ENCODE peak calls at places on chromosomes 3 and 15, in ten cellular contexts. K is fibroblast of mammary gland, Q is GM13976, S is GM12865, V is progenitor cell of endocrine pancreas, T is ovary, U is fibroblast of pulmonary artery, L is left lung, Z is astrocyte of the spinal cord, A is lung. C is an unnamed sample.

GRCh38 chr3:132657869-132658747 is 1.5 kb downstream of the ACAD11 start:
- DNase-seq in K (no peak), Q (no peak), S (no peak), V (no peak), T (no peak), U (no peak), L (no peak), Z (no peak), A (no peak), C (no peak)

GRCh38 chr3:133629146-133629545 is 32.6 kb downstream of the TOPBP1 start:
- DNase-seq in K (no peak), Q (no peak), S (no peak), V (no peak), T (no peak), U (no peak), L (no peak), Z (no peak), A (no peak), C (no peak)

GRCh38 chr15:39102431-39102830 is 478.4 kb upstream of the THBS1 start:
- DNase-seq in K (no peak), Q (no peak), S (no peak), V (no peak), T (no peak), U (no peak), L (no peak), Z (no peak), A (no peak), C (no peak)

GRCh38 chr3:149501524-149501923 is 27.0 kb downstream of the TM4SF4 start:
- DNase-seq in K (peak), Q (no peak), S (no peak), V (no peak), T (no peak), U (peak), L (no peak), Z (peak), A (no peak), C (no peak)

GRCh38 chr3:150073031-150073430 is 102.3 kb upstream of the PFN2 start:
- DNase-seq in K (no peak), Q (no peak), S (no peak), V (no peak), T (no peak), U (no peak), L (no peak), Z (no peak), A (no peak), C (no peak)

GRCh38 chr15:40456738-40457137 is 14.0 kb upstream of the CHST14 start:
- DNase-seq in K (no peak), Q (no peak), S (no peak), V (no peak), T (no peak), U (no peak), L (no peak), Z (no peak), A (no peak), C (no peak)

GRCh38 chr3:33047842-33048834 is 48.8 kb downstream of the GLB1 start:
- DNase-seq in K (no peak), Q (no peak), S (peak), V (no peak), T (no peak), U (no peak), L (no peak), Z (no peak), A (no peak), C (no peak)

GRCh38 chr3:59774613-59775012 is 724.8 kb upstream of the CFAP20DC start:
- DNase-seq in K (peak), Q (no peak), S (no peak), V (no peak), T (no peak), U (peak), L (no peak), Z (peak), A (no peak), C (no peak)

GRCh38 chr15:77851086-77851485 is 218.4 kb upstream of the LINGO1 start:
- DNase-seq in K (no peak), Q (no peak), S (no peak), V (no peak), T (no peak), U (no peak), L (no peak), Z (no peak), A (no peak), C (no peak)

GRCh38 chr3:167480748-167481147 is 6.9 kb upstream of the SERPINI2 start:
- DNase-seq in K (no peak), Q (no peak), S (no peak), V (no peak), T (no peak), U (no peak), L (no peak), Z (no peak), A (no peak), C (no peak)

GRCh38 chr3:119120480-119120879 is 25.5 kb upstream of the TEX55 start:
- DNase-seq in K (no peak), Q (no peak), S (no peak), V (no peak), T (no peak), U (no peak), L (no peak), Z (no peak), A (no peak), C (no peak)

GRCh38 chr15:59138243-59138642 is 33.3 kb downstream of the CCNB2 start:
- DNase-seq in K (peak), Q (peak), S (peak), V (peak), T (no peak), U (peak), L (no peak), Z (peak), A (no peak), C (peak)

GRCh38 chr3:195692361-195692700 is 28.4 kb upstream of the MUC20 start:
- DNase-seq in K (no peak), Q (no peak), S (no peak), V (no peak), T (no peak), U (no peak), L (no peak), Z (no peak), A (no peak), C (no peak)

GRCh38 chr3:111326144-111326995 is 215.6 kb upstream of the CD96 start:
- DNase-seq in K (peak), Q (no peak), S (no peak), V (no peak), T (no peak), U (peak), L (no peak), Z (peak), A (no peak), C (no peak)

GRCh38 chr3:141330718-141331369 is 37.5 kb upstream of the ZBTB38 start:
- DNase-seq in K (peak), Q (no peak), S (no peak), V (no peak), T (no peak), U (no peak), L (no peak), Z (peak), A (no peak), C (no peak)

GRCh38 chr3:59726279-59726678 is 676.5 kb upstream of the CFAP20DC start:
- DNase-seq in K (no peak), Q (no peak), S (peak), V (no peak), T (no peak), U (no peak), L (no peak), Z (no peak), A (no peak), C (no peak)

GRCh38 chr3:188319569-188319968 is 165.6 kb downstream of the LPP start:
- DNase-seq in K (peak), Q (no peak), S (no peak), V (no peak), T (no peak), U (peak), L (no peak), Z (peak), A (no peak), C (no peak)

GRCh38 chr3:43435706-43436105 is 149.4 kb downstream of the SNRK start:
- DNase-seq in K (no peak), Q (no peak), S (no peak), V (no peak), T (no peak), U (no peak), L (no peak), Z (no peak), A (no peak), C (no peak)

GRCh38 chr3:120449701-120450216 is 1.0 kb downstream of the FSTL1 start:
- DNase-seq in K (peak), Q (no peak), S (no peak), V (no peak), T (peak), U (peak), L (no peak), Z (peak), A (no peak), C (no peak)

GRCh38 chr3:48896991-48897390 is 1.7 kb downstream of the SLC25A20 start:
- DNase-seq in K (no peak), Q (no peak), S (peak), V (no peak), T (no peak), U (no peak), L (no peak), Z (no peak), A (no peak), C (no peak)

GRCh38 chr3:125191730-125192129 is 20.8 kb downstream of the SLC12A8 start:
- DNase-seq in K (no peak), Q (no peak), S (peak), V (no peak), T (no peak), U (no peak), L (no peak), Z (no peak), A (no peak), C (no peak)

GRCh38 chr3:72655151-72655551 is 193.1 kb downstream of the SHQ1 start:
- DNase-seq in K (peak), Q (no peak), S (no peak), V (peak), T (peak), U (peak), L (no peak), Z (peak), A (no peak), C (no peak)

GRCh38 chr3:126111126-126111551 is 27.2 kb upstream of the SLC41A3 start:
- DNase-seq in K (no peak), Q (no peak), S (no peak), V (peak), T (peak), U (no peak), L (no peak), Z (no peak), A (no peak), C (peak)

GRCh38 chr3:101333883-101334282 is 13.5 kb upstream of the IMPG2 start:
- DNase-seq in K (no peak), Q (no peak), S (no peak), V (no peak), T (no peak), U (no peak), L (no peak), Z (no peak), A (no peak), C (no peak)

GRCh38 chr3:4306860-4307259 is 3.7 kb downstream of the SETMAR start:
- DNase-seq in K (peak), Q (no peak), S (no peak), V (no peak), T (no peak), U (peak), L (no peak), Z (peak), A (no peak), C (no peak)

GRCh38 chr3:28114893-28115292 is 126.5 kb upstream of the CMC1 start:
- DNase-seq in K (no peak), Q (no peak), S (no peak), V (no peak), T (no peak), U (no peak), L (no peak), Z (no peak), A (no peak), C (no peak)

GRCh38 chr3:100970537-100970936 is 22.7 kb downstream of the ABI3BP start:
- DNase-seq in K (no peak), Q (no peak), S (no peak), V (no peak), T (no peak), U (no peak), L (peak), Z (no peak), A (peak), C (no peak)

GRCh38 chr3:101898062-101898461 is 48.7 kb downstream of the NFKBIZ start:
- DNase-seq in K (no peak), Q (no peak), S (no peak), V (no peak), T (no peak), U (no peak), L (no peak), Z (no peak), A (no peak), C (no peak)

GRCh38 chr3:44981751-44982150 is 5.7 kb downstream of the EXOSC7 start:
- DNase-seq in K (no peak), Q (peak), S (peak), V (no peak), T (no peak), U (no peak), L (no peak), Z (no peak), A (no peak), C (no peak)

GRCh38 chr15:70480196-70480856 is 283.0 kb downstream of the UACA start:
- DNase-seq in K (no peak), Q (peak), S (peak), V (no peak), T (no peak), U (no peak), L (no peak), Z (no peak), A (no peak), C (no peak)

GRCh38 chr15:39582977-39583585 is 2.2 kb downstream of the THBS1 start:
- DNase-seq in K (peak), Q (no peak), S (no peak), V (no peak), T (no peak), U (no peak), L (no peak), Z (peak), A (no peak), C (no peak)

DNA sequence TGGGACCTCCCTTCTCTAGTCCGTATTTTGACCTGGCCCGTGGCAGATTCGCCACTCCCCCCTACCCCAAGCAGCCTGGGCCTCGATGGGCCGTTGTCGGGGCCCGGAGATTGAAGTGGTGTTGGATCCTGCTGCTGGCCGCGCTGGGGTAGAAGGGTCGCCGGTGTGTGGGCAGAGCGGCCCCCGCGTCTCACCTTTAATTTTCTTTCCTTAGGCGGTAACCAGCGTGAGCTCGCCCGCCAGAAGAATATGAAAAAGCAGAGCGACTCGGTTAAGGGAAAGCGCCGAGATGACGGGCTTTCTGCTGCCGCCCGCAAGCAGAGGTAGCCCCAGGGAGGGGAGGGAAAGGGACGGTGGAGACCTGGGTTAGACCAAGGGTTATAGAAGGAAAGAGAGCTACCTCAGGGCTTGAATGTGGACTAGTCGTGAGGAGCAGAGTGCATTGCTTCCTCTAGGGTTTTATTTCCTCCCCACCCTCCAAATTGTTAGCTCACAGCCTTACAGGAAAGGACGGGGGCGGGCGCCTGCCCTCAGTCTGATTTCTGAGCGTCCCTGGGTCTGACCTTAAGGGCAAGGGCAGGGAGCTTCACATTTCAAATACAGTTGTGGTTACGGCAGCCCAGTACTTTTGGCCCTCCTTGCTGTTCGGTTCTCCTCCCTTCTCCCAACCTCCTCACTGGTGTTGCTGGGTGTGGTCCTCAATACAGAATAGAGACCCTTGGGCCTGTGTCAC is 807 bp downstream of the SERF2 start:
- DNase-seq in K (peak), Q (peak), S (peak), V (no peak), T (peak), U (peak), L (no peak), Z (no peak), A (peak), C (peak)
- TF ChIP-seq CTCF in K (peak), Q (no peak), S (no peak), V (no peak), T (no peak), U (peak), L (no peak), Z (no peak), A (no peak), C (no peak)

GRCh38 chr15:60324706-60325438 is 72.9 kb downstream of the ANXA2 start:
- DNase-seq in K (peak), Q (no peak), S (no peak), V (no peak), T (no peak), U (peak), L (no peak), Z (no peak), A (no peak), C (no peak)

GRCh38 chr15:60325905-60326304 is 71.9 kb downstream of the ANXA2 start:
- DNase-seq in K (no peak), Q (no peak), S (no peak), V (no peak), T (no peak), U (no peak), L (no peak), Z (no peak), A (no peak), C (no peak)

GRCh38 chr15:60326343-60326742 is 71.4 kb downstream of the ANXA2 start:
- DNase-seq in K (no peak), Q (no peak), S (no peak), V (no peak), T (no peak), U (no peak), L (no peak), Z (no peak), A (no peak), C (no peak)

GRCh38 chr15:60326824-60327654 is 70.7 kb downstream of the ANXA2 start:
- DNase-seq in K (peak), Q (peak), S (peak), V (no peak), T (no peak), U (peak), L (no peak), Z (peak), A (no peak), C (no peak)

DNA sequence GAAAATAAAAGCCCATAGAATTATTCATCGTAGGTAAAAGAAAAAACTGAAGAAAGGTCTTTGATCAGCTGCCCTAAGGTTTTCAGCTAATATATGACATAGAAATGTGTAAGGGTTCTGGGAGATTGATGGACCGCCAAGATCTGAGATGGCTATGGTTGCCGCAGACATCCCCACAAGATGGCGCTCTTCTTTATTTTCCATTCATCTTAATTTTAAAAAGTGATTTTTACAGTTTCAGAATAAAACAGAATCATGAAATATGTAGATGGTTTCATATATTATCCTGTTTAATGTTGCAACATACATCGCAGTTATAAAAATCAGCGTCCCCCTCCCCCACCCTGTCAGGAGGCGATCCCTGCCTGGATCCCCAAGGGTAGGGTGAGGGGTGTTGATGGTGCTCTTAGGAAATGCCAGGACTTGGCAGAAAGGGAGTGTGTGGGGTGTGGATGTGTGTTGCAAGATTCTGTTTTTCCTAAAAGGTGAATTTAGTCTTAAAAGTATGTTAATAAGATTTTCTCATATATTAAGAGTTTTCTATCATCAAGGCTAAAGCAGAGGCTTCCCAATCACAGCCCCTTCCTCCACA is 68.8 kb downstream of the ANXA2 start:
- DNase-seq in K (peak), Q (peak), S (peak), V (no peak), T (no peak), U (peak), L (no peak), Z (peak), A (no peak), C (no peak)
- TF ChIP-seq CTCF in K (peak), Q (peak), S (peak), V (peak), T (no peak), U (peak), L (peak), Z (peak), A (peak), C (peak)

GRCh38 chr15:62391565-62392262 is 226.6 kb upstream of the C2CD4B start:
- DNase-seq in K (peak), Q (peak), S (peak), V (peak), T (peak), U (peak), L (peak), Z (peak), A (no peak), C (peak)
- TF ChIP-seq CTCF in K (no peak), Q (no peak), S (no peak), V (peak), T (peak), U (peak), L (no peak), Z (peak), A (no peak), C (no peak)

GRCh38 chr15:55633731-55634130 is 45.6 kb upstream of the PYGO1 start:
- DNase-seq in K (no peak), Q (no peak), S (no peak), V (no peak), T (no peak), U (no peak), L (no peak), Z (no peak), A (no peak), C (no peak)

GRCh38 chr15:55632434-55632833 is 44.3 kb upstream of the PYGO1 start:
- DNase-seq in K (no peak), Q (no peak), S (no peak), V (no peak), T (no peak), U (no peak), L (no peak), Z (no peak), A (no peak), C (no peak)

GRCh38 chr15:55628369-55628730 is 40.2 kb upstream of the PYGO1 start:
- DNase-seq in K (no peak), Q (no peak), S (no peak), V (no peak), T (no peak), U (no peak), L (no peak), Z (no peak), A (no peak), C (no peak)

GRCh38 chr15:55630921-55631320 is 42.8 kb upstream of the PYGO1 start:
- DNase-seq in K (peak), Q (no peak), S (no peak), V (no peak), T (no peak), U (no peak), L (no peak), Z (no peak), A (no peak), C (no peak)

GRCh38 chr15:55627730-55628368 is 39.7 kb upstream of the PYGO1 start:
- DNase-seq in K (peak), Q (no peak), S (no peak), V (no peak), T (no peak), U (peak), L (no peak), Z (peak), A (peak), C (no peak)
- TF ChIP-seq CTCF in K (no peak), Q (no peak), S (no peak), V (no peak), T (no peak), U (peak), L (no peak), Z (peak), A (no peak), C (no peak)

GRCh38 chr3:34106879-34107278 is 308.4 kb downstream of the PDCD6IP start:
- DNase-seq in K (no peak), Q (peak), S (peak), V (peak), T (no peak), U (peak), L (no peak), Z (peak), A (peak), C (no peak)
- TF ChIP-seq CTCF in K (peak), Q (peak), S (peak), V (peak), T (no peak), U (peak), L (peak), Z (peak), A (peak), C (no peak)

DNA sequence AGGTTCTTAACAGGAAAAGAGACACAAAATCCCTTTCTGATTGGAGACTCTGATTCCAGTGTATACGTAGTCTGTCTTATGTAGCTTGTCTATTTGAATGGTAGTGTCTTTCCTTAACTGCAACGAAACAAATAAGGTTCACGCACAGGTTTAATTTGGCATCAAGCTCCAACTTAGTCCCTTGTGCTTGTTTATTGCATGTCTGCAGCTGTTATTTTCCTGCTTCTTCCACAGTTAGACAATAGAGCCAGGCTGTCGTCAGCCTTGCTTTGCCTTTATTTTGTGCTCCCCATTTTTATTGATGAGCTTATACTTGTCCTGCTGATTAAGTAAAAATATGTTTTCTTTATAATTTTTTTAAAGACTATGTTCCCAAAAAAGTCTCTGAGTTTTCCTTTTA is 152.7 kb upstream of the CDIN1 start:
- DNase-seq in K (peak), Q (no peak), S (no peak), V (no peak), T (no peak), U (no peak), L (no peak), Z (no peak), A (no peak), C (no peak)
- TF ChIP-seq CTCF in K (no peak), Q (no peak), S (no peak), V (no peak), T (no peak), U (no peak), L (no peak), Z (no peak), A (no peak), C (no peak)

C was measured in natural killer cell.